ENCODE peak calls at places on chromosomes 2 and 18, in seven cellular contexts. P, G, E, C, D, B and T are unnamed samples.

GRCh38 chr18:78494686-78495085 is 484.9 kb upstream of the SALL3 start:
- DNase-seq in G (no peak), P (no peak), C (no peak), E (no peak), D (no peak), B (no peak), T (no peak)

GRCh38 chr2:98472132-98472650 is 27.5 kb downstream of the INPP4A start:
- DNase-seq in C (no peak), D (no peak), P (no peak), B (no peak), G (no peak), E (peak; percentile 76), T (no peak)

GRCh38 chr2:25699206-25699605 is 25.8 kb upstream of the DTNB start:
- DNase-seq in D (no peak), G (no peak), C (no peak), B (no peak), E (no peak), P (no peak), T (no peak)

GRCh38 chr18:48580066-48580465 is 41.2 kb downstream of the CTIF start:
- DNase-seq in B (no peak), E (no peak), C (no peak), P (no peak), G (no peak), D (no peak), T (no peak)

GRCh38 chr2:146992057-146992456 is 852.8 kb upstream of the ACVR2A start:
- DNase-seq in E (no peak), C (no peak), D (no peak), G (no peak), P (no peak), B (no peak), T (no peak)

GRCh38 chr2:222655406-222655747 is 515 bp downstream of the FARSB start:
- DNase-seq in B (no peak), E (no peak), D (no peak), G (no peak), C (no peak), P (no peak), T (no peak)

GRCh38 chr2:213021971-213022899 is 129.2 kb downstream of the IKZF2 start:
- DNase-seq in E (no peak), B (no peak), D (no peak), P (peak; percentile 70), G (no peak), C (no peak), T (no peak)

GRCh38 chr18:79510731-79511141 is 115.0 kb downstream of the NFATC1 start:
- DNase-seq in P (no peak), B (peak; percentile 11), D (peak; percentile 32), C (no peak), G (no peak), E (no peak), T (peak; percentile 57)

GRCh38 chr18:57434536-57435494 is at the start of gene ONECUT2:
- DNase-seq in P (peak; percentile 91), E (peak; percentile 99), B (peak; percentile 77), D (peak; percentile 93), C (peak; percentile 68), G (peak; percentile 87), T (no peak)

GRCh38 chr2:216932806-216933579 is 73.1 kb upstream of the TNP1 start:
- DNase-seq in P (no peak), B (no peak), E (no peak), G (no peak), D (no peak), C (no peak), T (no peak)

GRCh38 chr2:42021490-42021889 is 26.3 kb upstream of the PKDCC start:
- DNase-seq in B (peak; percentile 81), D (no peak), E (peak; percentile 65), P (no peak), G (no peak), C (no peak), T (no peak)

GRCh38 chr18:11387880-11388279 is 221.5 kb upstream of the SLC35G4 start:
- DNase-seq in B (no peak), P (peak; percentile 18), E (peak; percentile 42), D (no peak), C (no peak), G (peak; percentile 35), T (no peak)

DNA sequence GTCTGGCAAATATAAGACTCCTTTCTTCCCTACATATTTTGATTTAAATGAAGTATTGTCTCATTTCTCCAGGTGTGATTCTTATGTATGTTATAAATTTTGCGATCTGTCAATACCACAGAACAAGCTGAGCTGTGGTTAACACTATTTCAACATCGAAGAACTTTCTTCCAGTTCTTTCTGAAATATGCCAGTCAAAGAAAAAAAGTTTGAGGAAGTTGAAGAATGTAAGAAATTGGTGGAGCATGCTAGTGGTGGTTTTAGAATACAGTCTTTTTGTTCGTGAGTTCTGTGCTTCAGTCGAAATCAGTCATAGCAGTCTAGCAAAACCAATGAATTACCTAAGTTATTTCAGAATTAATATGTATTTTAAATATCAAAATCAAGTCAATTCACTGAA is 8.6 kb upstream of the COBLL1 start:
- DNase-seq in G (no peak), P (no peak), D (no peak), B (no peak), C (no peak), E (no peak), T (no peak)
- H3K4me3 ChIP-seq in G (no peak overlapping the region), P (no peak overlapping the region), D (no peak overlapping the region), B (no peak overlapping the region), C (no peak overlapping the region), E (no peak overlapping the region), T (no peak overlapping the region)

GRCh38 chr2:16652296-16653082 is 13.1 kb downstream of the CYRIA start:
- DNase-seq in P (no peak), G (no peak), C (no peak), B (no peak), D (no peak), E (no peak), T (peak; percentile 69)

GRCh38 chr2:16653083-16653375 is 12.6 kb downstream of the CYRIA start:
- DNase-seq in E (no peak), P (peak; percentile 40), D (no peak), B (peak; percentile 48), G (no peak), C (no peak), T (peak; percentile 66)

GRCh38 chr2:16650287-16651249 is 15.1 kb downstream of the CYRIA start:
- DNase-seq in G (no peak), E (no peak), P (peak; percentile 32), D (no peak), C (no peak), B (no peak), T (no peak)

GRCh38 chr2:16647992-16648617 is 17.5 kb downstream of the CYRIA start:
- DNase-seq in P (no peak), C (no peak), D (no peak), G (no peak), B (no peak), E (no peak), T (no peak)

DNA sequence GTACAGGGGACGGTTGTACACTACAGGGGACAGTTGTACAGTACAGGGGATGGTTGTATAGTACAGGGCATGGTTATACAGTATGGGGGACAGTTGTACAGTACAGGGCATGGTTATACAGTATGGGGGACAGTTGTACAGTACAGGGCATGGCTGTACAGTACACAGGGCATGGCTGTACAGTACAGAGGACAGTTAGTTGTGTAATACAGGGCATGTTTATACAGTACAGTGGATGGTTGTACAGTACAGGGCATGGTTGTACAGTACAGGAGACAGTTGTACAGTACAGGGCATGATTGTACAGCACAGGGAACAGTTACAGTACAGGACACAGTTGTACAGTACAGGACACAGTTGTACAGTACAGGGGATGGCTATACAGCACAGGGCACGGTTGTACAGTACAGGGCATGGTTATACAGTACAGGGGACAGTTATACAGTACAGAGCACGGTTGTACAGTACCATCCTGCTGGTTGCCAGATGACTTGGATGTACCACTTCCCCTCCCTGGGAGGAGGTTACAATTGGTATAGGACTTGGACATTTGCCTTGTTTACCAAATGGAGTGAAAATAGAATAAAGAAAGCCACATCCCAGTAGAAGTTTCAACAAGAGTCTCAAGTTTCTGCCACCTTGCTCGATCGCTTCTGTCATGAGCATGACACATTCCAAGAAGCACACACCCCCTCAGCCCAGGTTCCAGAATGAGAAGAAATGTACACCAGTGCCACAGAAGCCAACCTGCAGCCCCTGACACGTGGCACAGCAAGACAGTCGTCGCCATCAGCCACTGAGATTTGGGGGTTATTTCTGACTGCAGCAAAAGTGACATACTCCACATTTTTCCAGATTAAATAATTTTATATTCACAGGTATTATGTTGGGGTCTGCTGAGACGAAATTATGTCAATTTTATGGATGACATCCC is 16.0 kb downstream of the CYRIA start:
- DNase-seq in E (no peak), P (no peak), C (no peak), B (no peak), G (no peak), D (no peak), T (no peak)
- H3K27ac ChIP-seq in E (no peak overlapping the region), P (peak overlapping the region; percentile 41), C (no peak overlapping the region), B (peak overlapping the region; percentile 78), G (no peak overlapping the region), D (peak overlapping the region; percentile 60), T (no peak overlapping the region)

GRCh38 chr2:148022882-148023281 is 2.0 kb downstream of the MBD5 start:
- DNase-seq in P (no peak), C (no peak), D (no peak), B (no peak), G (no peak), E (no peak), T (no peak)

GRCh38 chr2:148022351-148022750 is 1.5 kb downstream of the MBD5 start:
- DNase-seq in D (no peak), E (no peak), B (no peak), G (no peak), P (no peak), C (no peak), T (no peak)

GRCh38 chr2:148021059-148021985 is at the start of gene MBD5:
- DNase-seq in G (peak; percentile 6), E (peak; percentile 26), P (peak; percentile 36), C (no peak), B (peak; percentile 37), D (no peak), T (peak; percentile 76)

GRCh38 chr2:148020036-148020357 is 540 bp downstream of the ORC4 start:
- DNase-seq in D (no peak), P (no peak), G (no peak), E (no peak), C (no peak), B (no peak), T (no peak)

DNA sequence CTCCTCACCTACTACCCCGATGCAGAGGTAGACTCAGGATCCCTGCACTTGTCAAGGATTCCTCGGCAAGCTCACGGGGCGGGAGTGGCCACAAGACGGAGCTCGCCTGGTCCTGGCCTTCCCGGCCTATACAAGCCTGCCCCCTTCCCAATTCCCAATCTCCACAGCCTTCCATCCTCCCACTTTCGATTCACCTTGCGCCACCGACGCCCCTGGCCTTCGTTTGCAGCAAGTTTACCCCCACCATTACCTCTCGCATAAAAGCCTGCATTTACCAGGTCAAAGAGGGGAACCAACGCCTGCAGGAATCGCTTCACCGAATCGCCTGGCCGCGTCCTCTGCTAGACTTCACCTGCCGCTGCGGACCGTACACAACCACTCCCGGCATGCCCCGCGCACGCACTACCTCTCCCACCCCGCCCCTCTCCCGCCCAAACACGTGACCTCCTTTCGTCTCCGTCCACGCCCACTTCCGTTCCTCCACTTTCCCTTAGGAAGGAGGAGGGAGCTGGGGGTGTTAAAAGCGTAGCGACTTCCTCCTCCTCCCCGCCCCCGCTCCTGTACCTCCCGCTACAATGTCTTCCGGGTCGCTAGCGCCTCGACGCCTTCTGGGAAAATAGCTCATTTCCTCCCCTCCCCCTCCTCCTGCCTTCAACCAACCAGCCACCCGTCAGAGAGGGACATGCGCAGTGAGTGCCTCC is at the start of gene ORC4:
- DNase-seq in B (peak; percentile 99), C (peak; percentile 91), E (peak; percentile 84), P (peak; percentile 100), G (peak; percentile 83), D (peak; percentile 98), T (peak; percentile 98)
- TF ChIP-seq CTCF in B (peak; percentile 16), C (no peak), E (peak; percentile 60), P (peak; percentile 69), G (peak; percentile 56), D (no peak), T (no peak)

GRCh38 chr18:26226229-26227050 is at the start of gene TAF4B:
- DNase-seq in C (peak; percentile 71), E (peak; percentile 97), D (peak; percentile 92), G (peak; percentile 66), B (peak; percentile 92), P (peak; percentile 92), T (peak; percentile 94)
- H3K4me3 ChIP-seq in C (peak within 1 kb of the TSS; percentile 80), E (peak within 1 kb of the TSS; percentile 92), D (peak within 1 kb of the TSS; percentile 66), G (peak within 1 kb of the TSS; percentile 88), B (peak within 1 kb of the TSS; percentile 57), P (peak within 1 kb of the TSS; percentile 94), T (peak within 1 kb of the TSS; percentile 94)